ENCODE peak calls at places on chromosome 4, in eight cellular contexts. A is pancreas, K is fibroblast of lung, E is SK-N-MC, H is lower lobe of right lung, L is mesenchymal stem cell, V is heart right ventricle, P is esophagus muscularis mucosa. Z is an unnamed sample. For H3K9me3, the result is how much of the 10 kb centered on the place peaks cover.

GRCh38 chr4:4302416-4302815 is 12.4 kb downstream of the ZBTB49 start:
- DNase-seq in A (no peak), K (no peak), E (no peak), H (no peak), L (no peak), V (no peak), P (no peak), Z (no peak)

GRCh38 chr4:88283661-88284377 is 542 bp downstream of the PPM1K start:
- DNase-seq in A (peak), K (peak), E (no peak), H (peak), L (peak), V (peak), P (peak), Z (peak)

GRCh38 chr4:150242820-150243458 is 164.7 kb downstream of the DCLK2 start:
- DNase-seq in A (no peak), K (no peak), E (no peak), H (no peak), L (peak), V (no peak), P (peak), Z (no peak)

GRCh38 chr4:75025432-75025831 is 92.5 kb downstream of the PARM1 start:
- DNase-seq in A (no peak), K (no peak), E (peak), H (no peak), L (no peak), V (no peak), P (no peak), Z (no peak)

GRCh38 chr4:168656946-168657473 is 160.2 kb downstream of the PALLD start:
- DNase-seq in A (no peak), K (no peak), E (no peak), H (no peak), L (no peak), V (no peak), P (no peak), Z (no peak)

GRCh38 chr4:99117876-99118693 is 26.0 kb downstream of the ADH4 start:
- DNase-seq in A (no peak), K (no peak), E (no peak), H (no peak), L (peak), V (no peak), P (no peak), Z (no peak)

GRCh38 chr4:122851568-122851967 is 24.9 kb downstream of the FGF2 start:
- DNase-seq in A (no peak), K (no peak), E (no peak), H (no peak), L (no peak), V (no peak), P (no peak), Z (no peak)

GRCh38 chr4:11805837-11806236 is 377.1 kb upstream of the HS3ST1 start:
- DNase-seq in A (no peak), K (peak), E (peak), H (no peak), L (peak), V (no peak), P (no peak), Z (no peak)

GRCh38 chr4:88796545-88796944 is 98.9 kb upstream of the NAP1L5 start:
- DNase-seq in A (no peak), K (no peak), E (no peak), H (no peak), L (no peak), V (no peak), P (no peak), Z (no peak)

GRCh38 chr4:183124865-183125264 is 25.8 kb downstream of the WWC2 start:
- DNase-seq in A (no peak), K (no peak), E (no peak), H (no peak), L (no peak), V (no peak), P (no peak), Z (no peak)

GRCh38 chr4:185965456-185966384 is 103.2 kb upstream of the TLR3 start:
- DNase-seq in A (no peak), K (no peak), E (no peak), H (no peak), L (no peak), V (no peak), P (no peak), Z (no peak)

GRCh38 chr4:108224628-108225053 is 55.9 kb upstream of the LEF1 start:
- DNase-seq in A (peak), K (peak), E (no peak), H (no peak), L (peak), V (no peak), P (no peak), Z (no peak)

GRCh38 chr4:72974694-72975487 is 94.6 kb downstream of the COX18 start:
- DNase-seq in A (no peak), K (peak), E (no peak), H (no peak), L (peak), V (no peak), P (no peak), Z (no peak)

GRCh38 chr4:81635747-81636146 is 164.0 kb upstream of the RASGEF1B start:
- DNase-seq in A (no peak), K (no peak), E (no peak), H (peak), L (no peak), V (no peak), P (no peak), Z (peak)

GRCh38 chr4:147786531-147786930 is 54.6 kb downstream of the ARHGAP10 start:
- DNase-seq in A (no peak), K (no peak), E (no peak), H (no peak), L (no peak), V (no peak), P (no peak), Z (no peak)

GRCh38 chr4:35934370-35934981 is 309.8 kb downstream of the ARAP2 start:
- DNase-seq in A (no peak), K (peak), E (peak), H (no peak), L (peak), V (no peak), P (no peak), Z (no peak)

GRCh38 chr4:26217961-26218676 is 102.7 kb upstream of the RBPJ start:
- DNase-seq in A (no peak), K (no peak), E (no peak), H (peak), L (no peak), V (no peak), P (no peak), Z (peak)

GRCh38 chr4:25551608-25552007 is 104.0 kb upstream of the SLC34A2 start:
- DNase-seq in A (no peak), K (no peak), E (no peak), H (no peak), L (no peak), V (no peak), P (no peak), Z (no peak)

GRCh38 chr4:41748788-41749445 is 392 bp upstream of the PHOX2B start:
- DNase-seq in A (no peak), K (no peak), E (no peak), H (no peak), L (no peak), V (no peak), P (peak), Z (no peak)

GRCh38 chr4:8355864-8356565 is 84.5 kb downstream of the ACOX3 start:
- DNase-seq in A (no peak), K (peak), E (no peak), H (no peak), L (peak), V (no peak), P (no peak), Z (no peak)

DNA sequence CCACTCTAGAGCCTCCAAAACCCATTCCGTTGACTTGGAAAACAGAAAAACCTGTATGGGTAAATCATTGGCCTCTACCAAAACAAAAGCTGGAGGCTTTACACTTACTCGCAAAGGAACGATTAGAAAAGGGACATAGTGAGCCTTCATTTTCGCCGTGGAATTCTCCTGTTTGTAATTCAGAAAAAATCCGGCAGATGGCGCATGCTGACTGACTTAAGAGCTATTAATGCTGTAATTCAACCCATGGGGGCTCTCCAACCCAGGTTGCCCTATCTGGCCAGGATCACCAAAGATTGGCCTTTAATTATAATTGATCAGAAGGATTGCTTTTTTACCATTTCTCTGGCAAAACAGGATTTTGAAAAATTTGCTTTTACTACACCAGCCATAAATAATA is 60.8 kb downstream of the ZNF732 start:
- DNase-seq in A (no peak), K (peak), E (peak), H (no peak), L (peak), V (no peak), P (no peak), Z (no peak)
- H3K9me3 ChIP-seq in A (under half), K (under half), E (under half), H (under half), L (half or more), V (under half), P (under half), Z (under half)

GRCh38 chr4:21304061-21304541 is 603.8 kb downstream of the PACRGL start:
- DNase-seq in A (no peak), K (no peak), E (no peak), H (peak), L (peak), V (no peak), P (no peak), Z (no peak)
- H3K4me3 ChIP-seq in A (no peak), K (no peak), E (no peak), H (no peak), L (no peak), V (no peak), P (peak), Z (no peak)

GRCh38 chr4:6180841-6181631 is 19.3 kb downstream of the JAKMIP1 start:
- DNase-seq in A (no peak), K (no peak), E (no peak), H (no peak), L (no peak), V (no peak), P (no peak), Z (peak)

GRCh38 chr4:6179362-6179761 is 21.0 kb downstream of the JAKMIP1 start:
- DNase-seq in A (no peak), K (no peak), E (no peak), H (no peak), L (no peak), V (no peak), P (no peak), Z (no peak)

GRCh38 chr4:6184169-6184568 is 16.2 kb downstream of the JAKMIP1 start:
- DNase-seq in A (no peak), K (no peak), E (no peak), H (no peak), L (no peak), V (no peak), P (no peak), Z (no peak)

GRCh38 chr4:6182390-6183280 is 17.7 kb downstream of the JAKMIP1 start:
- DNase-seq in A (no peak), K (no peak), E (no peak), H (no peak), L (no peak), V (no peak), P (no peak), Z (peak)

DNA sequence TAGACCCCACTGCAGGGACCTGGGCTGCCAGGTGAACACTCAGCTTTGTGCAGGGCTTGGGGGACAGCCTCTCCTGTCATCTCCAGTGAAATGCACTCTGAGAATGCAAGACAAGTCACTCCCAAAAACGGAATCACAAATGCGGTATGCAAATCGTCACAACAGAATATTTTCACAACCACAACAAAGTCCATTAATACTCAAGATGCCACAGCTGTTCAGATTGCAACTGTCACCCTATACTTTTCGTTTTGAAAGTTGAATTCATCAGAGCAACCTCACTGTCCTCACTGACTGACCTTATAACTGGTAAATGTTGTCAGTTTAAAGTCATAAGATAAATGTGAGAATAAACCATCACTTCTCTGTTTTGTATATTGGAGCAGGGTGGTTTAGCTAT is 16.6 kb downstream of the JAKMIP1 start:
- DNase-seq in A (no peak), K (no peak), E (no peak), H (no peak), L (no peak), V (no peak), P (no peak), Z (no peak)
- H3K27ac ChIP-seq in A (no peak), K (no peak), E (no peak), H (no peak), L (no peak), V (no peak), P (no peak), Z (no peak)

GRCh38 chr4:173205656-173206055 is 37.0 kb downstream of the GALNT7 start:
- DNase-seq in A (no peak), K (no peak), E (no peak), H (no peak), L (no peak), V (no peak), P (no peak), Z (no peak)

GRCh38 chr4:173199553-173199952 is 30.9 kb downstream of the GALNT7 start:
- DNase-seq in A (no peak), K (no peak), E (no peak), H (no peak), L (no peak), V (no peak), P (no peak), Z (no peak)

GRCh38 chr4:173200103-173200502 is 31.5 kb downstream of the GALNT7 start:
- DNase-seq in A (no peak), K (no peak), E (no peak), H (no peak), L (no peak), V (no peak), P (no peak), Z (no peak)

GRCh38 chr4:173202395-173202794 is 33.8 kb downstream of the GALNT7 start:
- DNase-seq in A (no peak), K (no peak), E (no peak), H (no peak), L (no peak), V (no peak), P (no peak), Z (no peak)
- H3K9me3 ChIP-seq in A (under half), K (under half), E (under half), H (under half), L (under half), V (under half), P (under half), Z (under half)

GRCh38 chr4:175996231-175996630 is 69.4 kb upstream of the WDR17 start:
- DNase-seq in A (no peak), K (no peak), E (no peak), H (no peak), L (no peak), V (no peak), P (no peak), Z (no peak)

GRCh38 chr4:175999944-176000343 is 65.7 kb upstream of the WDR17 start:
- DNase-seq in A (no peak), K (no peak), E (no peak), H (no peak), L (no peak), V (no peak), P (no peak), Z (no peak)

GRCh38 chr4:175998782-175999181 is 66.9 kb upstream of the WDR17 start:
- DNase-seq in A (no peak), K (no peak), E (peak), H (no peak), L (no peak), V (no peak), P (no peak), Z (no peak)

GRCh38 chr4:176001171-176002006 is 64.3 kb upstream of the WDR17 start:
- DNase-seq in A (peak), K (peak), E (no peak), H (peak), L (peak), V (peak), P (no peak), Z (peak)

DNA sequence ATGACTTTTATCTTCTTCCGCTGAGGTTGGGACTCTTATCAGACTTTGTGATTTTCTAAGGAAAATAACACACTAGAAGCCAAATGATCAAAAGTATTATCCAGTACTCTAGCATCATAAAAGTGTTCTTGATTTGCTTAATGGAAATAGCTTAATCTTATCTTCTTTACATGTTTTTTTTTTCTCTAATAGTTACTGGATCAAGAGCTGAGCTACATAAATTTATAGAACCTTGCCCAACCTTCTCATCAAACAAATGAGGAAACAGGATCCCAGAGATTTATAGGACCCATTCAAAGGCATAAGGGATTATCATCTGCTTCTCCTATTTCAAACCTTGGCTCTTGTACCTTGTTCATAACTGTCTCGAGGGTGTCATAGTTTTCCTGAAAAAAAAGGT is 68.3 kb upstream of the WDR17 start:
- DNase-seq in A (no peak), K (no peak), E (no peak), H (no peak), L (no peak), V (no peak), P (no peak), Z (no peak)
- H3K4me3 ChIP-seq in A (no peak), K (no peak), E (no peak), H (no peak), L (no peak), V (no peak), P (no peak), Z (no peak)

GRCh38 chr4:157223446-157223845 is 2.9 kb downstream of the GRIA2 start:
- DNase-seq in A (no peak), K (no peak), E (no peak), H (no peak), L (no peak), V (no peak), P (no peak), Z (no peak)

GRCh38 chr4:157226601-157227000 is 6.1 kb downstream of the GRIA2 start:
- DNase-seq in A (no peak), K (no peak), E (no peak), H (no peak), L (no peak), V (no peak), P (no peak), Z (no peak)

GRCh38 chr4:157225096-157225495 is 4.6 kb downstream of the GRIA2 start:
- DNase-seq in A (no peak), K (no peak), E (no peak), H (no peak), L (no peak), V (no peak), P (no peak), Z (no peak)

GRCh38 chr4:157222764-157223145 is 2.2 kb downstream of the GRIA2 start:
- DNase-seq in A (no peak), K (peak), E (no peak), H (no peak), L (no peak), V (no peak), P (no peak), Z (no peak)

GRCh38 chr4:157226035-157226434 is 5.5 kb downstream of the GRIA2 start:
- DNase-seq in A (no peak), K (no peak), E (no peak), H (no peak), L (no peak), V (no peak), P (no peak), Z (no peak)
- H3K27ac ChIP-seq in A (no peak), K (no peak), E (no peak), H (no peak), L (no peak), V (no peak), P (no peak), Z (no peak)

GRCh38 chr4:102076622-102077021 is 268.7 kb downstream of the SLC39A8 start:
- DNase-seq in A (no peak), K (no peak), E (no peak), H (no peak), L (peak), V (no peak), P (no peak), Z (no peak)
- H3K9me3 ChIP-seq in A (under half), K (under half), E (under half), H (under half), L (under half), V (under half), P (under half), Z (under half)

GRCh38 chr4:40573593-40574311 is 55.9 kb downstream of the RBM47 start:
- DNase-seq in A (no peak), K (no peak), E (no peak), H (no peak), L (no peak), V (no peak), P (no peak), Z (no peak)

GRCh38 chr4:40575846-40576245 is 53.8 kb downstream of the RBM47 start:
- DNase-seq in A (no peak), K (no peak), E (no peak), H (no peak), L (no peak), V (no peak), P (no peak), Z (no peak)

GRCh38 chr4:40577588-40578253 is 51.9 kb downstream of the RBM47 start:
- DNase-seq in A (no peak), K (peak), E (no peak), H (no peak), L (no peak), V (no peak), P (no peak), Z (no peak)

GRCh38 chr4:40579983-40580382 is 49.7 kb downstream of the RBM47 start:
- DNase-seq in A (no peak), K (peak), E (no peak), H (no peak), L (peak), V (no peak), P (no peak), Z (no peak)

GRCh38 chr4:40576651-40577480 is 52.8 kb downstream of the RBM47 start:
- DNase-seq in A (peak), K (peak), E (no peak), H (peak), L (peak), V (peak), P (peak), Z (peak)
- H3K4me3 ChIP-seq in A (no peak), K (peak), E (peak), H (peak), L (peak), V (no peak), P (no peak), Z (no peak)

GRCh38 chr4:56981795-56982201 is 3.1 kb downstream of the POLR2B start:
- DNase-seq in A (no peak), K (peak), E (no peak), H (no peak), L (peak), V (no peak), P (no peak), Z (no peak)

GRCh38 chr4:56978750-56979303 is at the start of gene POLR2B:
- DNase-seq in A (peak), K (peak), E (peak), H (peak), L (peak), V (peak), P (peak), Z (peak)

GRCh38 chr4:56976878-56977320 is 507 bp downstream of the NOA1 start:
- DNase-seq in A (peak), K (no peak), E (no peak), H (peak), L (peak), V (peak), P (no peak), Z (peak)

GRCh38 chr4:56977321-56978012 is at the start of gene NOA1:
- DNase-seq in A (peak), K (peak), E (peak), H (peak), L (peak), V (peak), P (peak), Z (peak)

GRCh38 chr4:56979674-56980073 is 978 bp downstream of the POLR2B start:
- DNase-seq in A (no peak), K (no peak), E (no peak), H (no peak), L (peak), V (no peak), P (no peak), Z (no peak)
- H3K27ac ChIP-seq in A (peak), K (peak), E (no peak), H (peak), L (no peak), V (peak), P (peak), Z (no peak)

GRCh38 chr4:17027495-17027894 is 129.1 kb upstream of the LDB2 start:
- DNase-seq in A (no peak), K (peak), E (no peak), H (no peak), L (peak), V (no peak), P (peak), Z (no peak)
- H3K9me3 ChIP-seq in A (under half), K (under half), E (under half), H (under half), L (under half), V (under half), P (under half), Z (under half)